ENCODE peak calls at places on chromosome 17, in five cellular contexts. One of them, this sample, is unnamed.
A peak's percentile ranks its signal among the peaks of the same experiment; 100 is the strongest.

GRCh38 chr17:62705781-62706597 is 78.5 kb downstream of the MRC2 start:
- DNase-seq in H1: peak; percentile 51
- DNase-seq in GM12878: no peak
- DNase-seq in K562: no peak
- DNase-seq in HepG2: no peak
- DNase-seq in this sample: no peak

GRCh38 chr17:62676952-62677596 is 49.6 kb downstream of the MRC2 start:
- DNase-seq in GM12878: no peak
- DNase-seq in HepG2: no peak
- DNase-seq in K562: no peak
- DNase-seq in H1: no peak
- DNase-seq in this sample: no peak

GRCh38 chr17:14308965-14309879 is 8.3 kb downstream of the HS3ST3B1 start:
- DNase-seq in H1: peak; percentile 97
- DNase-seq in K562: peak; percentile 94
- DNase-seq in HepG2: peak; percentile 94
- DNase-seq in GM12878: no peak
- DNase-seq in this sample: no peak

GRCh38 chr17:35284955-35285354 is 42.1 kb downstream of the SLFN5 start:
- DNase-seq in K562: no peak
- DNase-seq in HepG2: no peak
- DNase-seq in H1: no peak
- DNase-seq in GM12878: no peak
- DNase-seq in this sample: no peak

GRCh38 chr17:44065668-44066203 is 735 bp downstream of the LSM12 start:
- DNase-seq in GM12878: no peak
- DNase-seq in K562: peak; percentile 33
- DNase-seq in H1: no peak
- DNase-seq in HepG2: no peak
- DNase-seq in this sample: no peak

GRCh38 chr17:38602862-38603785 is 2.6 kb downstream of the SRCIN1 start:
- DNase-seq in HepG2: no peak
- DNase-seq in H1: no peak
- DNase-seq in K562: no peak
- DNase-seq in GM12878: no peak
- DNase-seq in this sample: no peak

GRCh38 chr17:40355123-40355803 is 9.3 kb downstream of the GJD3 start:
- DNase-seq in K562: peak; percentile 82
- DNase-seq in HepG2: peak; percentile 58
- DNase-seq in GM12878: no peak
- DNase-seq in H1: no peak
- DNase-seq in this sample: no peak

GRCh38 chr17:31842416-31843381 is 16.3 kb downstream of the COPRS start:
- DNase-seq in H1: peak; percentile 68
- DNase-seq in K562: peak; percentile 74
- DNase-seq in HepG2: peak; percentile 62
- DNase-seq in GM12878: no peak
- DNase-seq in this sample: peak; percentile 27

GRCh38 chr17:57875109-57876022 is 25.5 kb upstream of the MRPS23 start:
- DNase-seq in H1: peak; percentile 72
- DNase-seq in GM12878: no peak
- DNase-seq in K562: peak; percentile 34
- DNase-seq in HepG2: peak; percentile 93
- DNase-seq in this sample: peak; percentile 90

GRCh38 chr17:40791808-40792436 is 7.8 kb downstream of the KRT28 start:
- DNase-seq in K562: no peak
- DNase-seq in HepG2: peak; percentile 45
- DNase-seq in H1: no peak
- DNase-seq in GM12878: no peak
- DNase-seq in this sample: peak; percentile 41

GRCh38 chr17:73600103-73600871 is 44.0 kb downstream of the SDK2 start:
- DNase-seq in K562: no peak
- DNase-seq in HepG2: no peak
- DNase-seq in GM12878: no peak
- DNase-seq in H1: no peak
- DNase-seq in this sample: no peak

GRCh38 chr17:38322156-38322779 is 21.5 kb downstream of the GPR179 start:
- DNase-seq in GM12878: no peak
- DNase-seq in H1: no peak
- DNase-seq in HepG2: peak; percentile 48
- DNase-seq in K562: peak; percentile 75
- DNase-seq in this sample: peak; percentile 28

GRCh38 chr17:79114455-79115301 is 40.1 kb downstream of the ENGASE start:
- DNase-seq in HepG2: no peak
- DNase-seq in GM12878: no peak
- DNase-seq in H1: no peak
- DNase-seq in K562: no peak
- DNase-seq in this sample: no peak

GRCh38 chr17:17532991-17533390 is 36.8 kb upstream of the RASD1 start:
- DNase-seq in HepG2: no peak
- DNase-seq in H1: no peak
- DNase-seq in GM12878: no peak
- DNase-seq in K562: no peak
- DNase-seq in this sample: no peak

GRCh38 chr17:17537311-17538099 is 41.3 kb upstream of the RASD1 start:
- DNase-seq in K562: no peak
- DNase-seq in HepG2: no peak
- DNase-seq in GM12878: no peak
- DNase-seq in H1: no peak
- DNase-seq in this sample: no peak

GRCh38 chr17:17536702-17537101 is 40.5 kb upstream of the RASD1 start:
- DNase-seq in HepG2: no peak
- DNase-seq in K562: no peak
- DNase-seq in GM12878: no peak
- DNase-seq in H1: no peak
- DNase-seq in this sample: no peak

GRCh38 chr17:17535957-17536356 is 39.8 kb upstream of the RASD1 start:
- DNase-seq in GM12878: no peak
- DNase-seq in H1: no peak
- DNase-seq in HepG2: no peak
- DNase-seq in K562: no peak
- DNase-seq in this sample: no peak

GRCh38 chr17:17533901-17534441 is 37.8 kb upstream of the RASD1 start:
- DNase-seq in HepG2: peak; percentile 100
- DNase-seq in GM12878: no peak
- DNase-seq in H1: no peak
- DNase-seq in K562: no peak
- DNase-seq in this sample: no peak
- TF ChIP-seq YY1 in HepG2: no peak
- TF ChIP-seq YY1 in GM12878: no peak
- TF ChIP-seq YY1 in H1: no peak
- TF ChIP-seq YY1 in K562: no peak
- TF ChIP-seq YY1 in this sample: no peak

GRCh38 chr17:50372708-50373556 is at the start of the genes EME1 and MRPL27:
- DNase-seq in GM12878: peak; percentile 85
- DNase-seq in K562: peak; percentile 94
- DNase-seq in HepG2: peak; percentile 94
- DNase-seq in H1: peak; percentile 36
- DNase-seq in this sample: peak; percentile 90
- TF ChIP-seq POLR2A in GM12878: peak; percentile 99
- TF ChIP-seq POLR2A in K562: peak; percentile 98
- TF ChIP-seq POLR2A in HepG2: peak; percentile 92
- TF ChIP-seq POLR2A in H1: peak; percentile 92
- TF ChIP-seq POLR2A in this sample: peak; percentile 95

DNA sequence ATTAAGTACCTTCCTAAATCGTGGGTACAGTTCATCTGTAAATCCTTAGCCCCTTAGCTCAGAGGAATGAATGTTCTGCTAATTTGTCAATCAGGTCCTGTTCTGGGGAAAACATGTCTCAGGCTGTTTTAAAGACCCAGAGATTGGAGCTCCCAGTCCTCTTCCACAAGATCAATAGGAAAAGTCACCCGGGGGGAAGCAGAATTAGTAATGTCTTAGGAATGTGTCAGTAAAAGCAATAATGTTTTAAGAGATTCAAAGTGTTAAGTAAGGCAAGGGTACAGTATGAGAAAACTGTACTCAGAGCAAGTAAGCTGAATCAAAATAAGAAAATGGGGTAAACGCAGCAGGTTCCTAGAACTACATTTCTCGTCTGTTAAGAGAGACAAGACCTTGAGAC is 193.0 kb upstream of the C17orf78 start:
- DNase-seq in K562: no peak
- DNase-seq in GM12878: no peak
- DNase-seq in H1: no peak
- DNase-seq in HepG2: no peak
- DNase-seq in this sample: no peak
- H3K36me3 ChIP-seq in K562: peaks cover 87% of the 10 kb centered on the region
- H3K36me3 ChIP-seq in GM12878: peaks cover 1% of the 10 kb centered on the region
- H3K36me3 ChIP-seq in H1: peaks cover 9% of the 10 kb centered on the region
- H3K36me3 ChIP-seq in HepG2: peaks cover 9% of the 10 kb centered on the region
- H3K36me3 ChIP-seq in this sample: peaks cover 23% of the 10 kb centered on the region

GRCh38 chr17:56598471-56598870 is 5.0 kb downstream of the NOG start:
- DNase-seq in K562: no peak
- DNase-seq in HepG2: no peak
- DNase-seq in H1: no peak
- DNase-seq in GM12878: no peak
- DNase-seq in this sample: no peak
- TF ChIP-seq YY1 in K562: no peak
- TF ChIP-seq YY1 in HepG2: no peak
- TF ChIP-seq YY1 in H1: no peak
- TF ChIP-seq YY1 in GM12878: no peak
- TF ChIP-seq YY1 in this sample: no peak

DNA sequence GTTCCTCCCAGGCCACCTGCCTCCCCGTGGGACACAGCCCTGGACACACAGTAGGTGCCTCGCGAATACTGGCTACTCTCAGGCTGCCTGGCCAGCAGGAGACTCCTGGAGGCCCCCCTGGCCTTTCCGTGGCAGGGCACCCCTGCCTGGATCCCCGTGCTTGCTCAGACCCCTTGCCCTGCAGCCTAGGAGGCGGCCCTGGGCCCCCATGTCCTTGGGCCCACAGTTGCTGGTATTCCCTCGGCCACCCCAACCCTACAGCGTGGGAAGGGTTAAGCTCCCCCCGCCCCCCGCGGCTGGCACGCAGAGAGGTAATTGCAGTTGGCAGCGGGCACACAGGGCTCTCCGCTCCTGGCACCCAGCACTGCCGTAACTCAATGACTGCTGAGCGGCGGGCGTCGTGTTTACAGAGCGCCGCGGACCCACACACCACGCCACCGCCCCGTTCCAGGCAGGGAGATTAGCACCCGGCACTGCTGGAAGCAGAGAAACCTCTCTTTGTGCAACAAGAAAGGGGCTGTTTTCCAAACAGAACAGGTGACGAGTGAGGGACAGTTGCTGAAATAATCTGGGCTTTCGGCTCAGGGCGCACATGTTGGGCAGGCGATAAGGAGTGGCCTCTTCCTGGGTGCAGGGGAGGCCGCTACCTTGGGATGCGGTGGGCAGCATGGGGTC is 32.3 kb downstream of the BAHCC1 start:
- DNase-seq in GM12878: no peak
- DNase-seq in K562: no peak
- DNase-seq in H1: no peak
- DNase-seq in HepG2: no peak
- DNase-seq in this sample: no peak
- TF ChIP-seq POLR2A in GM12878: no peak
- TF ChIP-seq POLR2A in K562: no peak
- TF ChIP-seq POLR2A in H1: no peak
- TF ChIP-seq POLR2A in HepG2: no peak
- TF ChIP-seq POLR2A in this sample: no peak

GRCh38 chr17:81544281-81544974 is 7.7 kb downstream of the FAAP100 start:
- DNase-seq in HepG2: no peak
- DNase-seq in K562: no peak
- DNase-seq in H1: no peak
- DNase-seq in GM12878: no peak
- DNase-seq in this sample: no peak
- H3K36me3 ChIP-seq in HepG2: peaks cover 40% of the 10 kb centered on the region
- H3K36me3 ChIP-seq in K562: peaks cover 83% of the 10 kb centered on the region
- H3K36me3 ChIP-seq in H1: peaks cover 26% of the 10 kb centered on the region
- H3K36me3 ChIP-seq in GM12878: peaks cover 28% of the 10 kb centered on the region
- H3K36me3 ChIP-seq in this sample: peaks cover 22% of the 10 kb centered on the region

GRCh38 chr17:29800457-29800856 is 129.6 kb downstream of the SSH2 start:
- DNase-seq in GM12878: no peak
- DNase-seq in K562: no peak
- DNase-seq in H1: no peak
- DNase-seq in HepG2: no peak
- DNase-seq in this sample: no peak

GRCh38 chr17:29796652-29797051 is 133.4 kb downstream of the SSH2 start:
- DNase-seq in K562: no peak
- DNase-seq in GM12878: no peak
- DNase-seq in H1: no peak
- DNase-seq in HepG2: no peak
- DNase-seq in this sample: no peak

GRCh38 chr17:29807520-29808361 is 122.3 kb downstream of the SSH2 start:
- DNase-seq in K562: peak; percentile 78
- DNase-seq in GM12878: peak; percentile 31
- DNase-seq in H1: no peak
- DNase-seq in HepG2: peak; percentile 57
- DNase-seq in this sample: peak; percentile 18

GRCh38 chr17:29802256-29802655 is 127.8 kb downstream of the SSH2 start:
- DNase-seq in GM12878: no peak
- DNase-seq in HepG2: no peak
- DNase-seq in H1: no peak
- DNase-seq in K562: no peak
- DNase-seq in this sample: no peak
- TF ChIP-seq YY1 in GM12878: no peak
- TF ChIP-seq YY1 in HepG2: no peak
- TF ChIP-seq YY1 in H1: no peak
- TF ChIP-seq YY1 in K562: no peak
- TF ChIP-seq YY1 in this sample: no peak

DNA sequence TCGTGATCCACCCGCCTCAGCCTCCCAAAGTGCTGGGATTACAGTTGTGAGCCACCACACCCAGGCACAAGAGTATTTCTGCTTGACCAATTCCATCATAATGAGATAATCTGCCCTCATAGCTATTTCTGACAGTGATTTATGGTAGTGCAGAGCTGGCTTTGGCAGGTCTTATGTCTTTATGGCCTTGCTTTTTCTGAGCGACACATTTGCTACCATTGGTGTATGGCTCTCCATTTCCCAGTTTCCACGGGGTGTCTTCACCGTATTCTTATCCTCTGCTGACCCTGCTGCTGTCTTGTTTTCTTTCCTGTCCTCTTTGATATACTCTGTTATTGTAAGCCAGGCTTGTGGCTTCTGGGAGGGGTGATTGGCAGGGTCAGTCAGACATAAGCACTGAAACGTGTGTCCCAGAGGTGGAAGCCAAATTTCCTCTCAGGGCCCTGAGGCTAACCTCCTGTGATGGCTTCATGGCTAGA is 161.1 kb upstream of the TBX2 start:
- DNase-seq in GM12878: no peak
- DNase-seq in K562: no peak
- DNase-seq in HepG2: no peak
- DNase-seq in H1: no peak
- DNase-seq in this sample: no peak
- TF ChIP-seq POLR2A in GM12878: no peak
- TF ChIP-seq POLR2A in K562: no peak
- TF ChIP-seq POLR2A in HepG2: no peak
- TF ChIP-seq POLR2A in H1: no peak
- TF ChIP-seq POLR2A in this sample: no peak

This sample was measured in HCT116.